ENCODE peak calls at places on chromosomes 13 and 19, in six cellular contexts. L, P, S, B, M and K are unnamed samples.
A peak's percentile ranks its signal among the peaks of the same experiment; 100 is the strongest.

GRCh38 chr19:11400695-11401291 is 16.7 kb upstream of the EPOR start:
- DNase-seq in L (no peak), P (no peak), S (no peak), B (no peak), M (no peak), K (no peak)

GRCh38 chr19:34244611-34245299 is 9.6 kb upstream of the GARRE1 start:
- DNase-seq in L (no peak), P (no peak), S (no peak), B (no peak), M (no peak), K (no peak)

GRCh38 chr13:113145496-113145895 is 13.0 kb upstream of the PROZ start:
- DNase-seq in L (no peak), P (no peak), S (no peak), B (no peak), M (no peak), K (no peak)

GRCh38 chr19:19405919-19406877 is 723 bp downstream of the GATAD2A start:
- DNase-seq in L (no peak), P (peak; percentile 51), S (no peak), B (peak; percentile 43), M (peak; percentile 57), K (peak; percentile 69)

GRCh38 chr19:4068058-4068966 is 1.6 kb upstream of the ZBTB7A start:
- DNase-seq in L (no peak), P (no peak), S (no peak), B (no peak), M (peak; percentile 76), K (peak; percentile 36)

GRCh38 chr13:75136151-75136550 is 345.8 kb downstream of the TBC1D4 start:
- DNase-seq in L (no peak), P (no peak), S (no peak), B (no peak), M (no peak), K (no peak)

GRCh38 chr13:83733293-83733692 is 149.0 kb downstream of the SLITRK1 start:
- DNase-seq in L (no peak), P (no peak), S (no peak), B (no peak), M (no peak), K (no peak)

GRCh38 chr19:29678484-29679106 is 13.3 kb downstream of the PLEKHF1 start:
- DNase-seq in L (no peak), P (no peak), S (peak; percentile 79), B (peak; percentile 75), M (peak; percentile 28), K (peak; percentile 96)

GRCh38 chr13:103788061-103788652 is 721.9 kb upstream of the SLC10A2 start:
- DNase-seq in L (no peak), P (peak; percentile 14), S (no peak), B (no peak), M (no peak), K (no peak)

GRCh38 chr13:77868717-77869116 is 49.9 kb downstream of the EDNRB start:
- DNase-seq in L (no peak), P (no peak), S (no peak), B (no peak), M (no peak), K (no peak)

GRCh38 chr19:54558339-54558738 is 15.3 kb upstream of the LILRA2 start:
- DNase-seq in L (no peak), P (no peak), S (no peak), B (no peak), M (no peak), K (no peak)

GRCh38 chr13:98143601-98144500 is 957 bp downstream of the FARP1 start:
- DNase-seq in L (no peak), P (peak; percentile 30), S (peak; percentile 15), B (peak; percentile 40), M (peak; percentile 23), K (peak; percentile 47)

GRCh38 chr19:5936308-5936980 is 22.4 kb downstream of the CAPS start:
- DNase-seq in L (no peak), P (no peak), S (no peak), B (no peak), M (no peak), K (no peak)

GRCh38 chr19:52941941-52942370 is 18.7 kb upstream of the ZNF888 start:
- DNase-seq in L (no peak), P (peak; percentile 45), S (no peak), B (peak; percentile 41), M (peak; percentile 36), K (peak; percentile 55)

GRCh38 chr19:35040826-35041547 is 534 bp upstream of the HPN start:
- DNase-seq in L (peak; percentile 88), P (peak; percentile 90), S (peak; percentile 89), B (peak; percentile 86), M (peak; percentile 77), K (peak; percentile 100)

GRCh38 chr13:30810261-30810701 is 74.9 kb downstream of the ALOX5AP start:
- DNase-seq in L (no peak), P (no peak), S (no peak), B (no peak), M (no peak), K (no peak)

GRCh38 chr13:92735909-92736308 is 490.7 kb upstream of the GPC6 start:
- DNase-seq in L (no peak), P (no peak), S (no peak), B (no peak), M (no peak), K (no peak)

GRCh38 chr19:55491546-55492360 is 3.5 kb downstream of the SSC5D start:
- DNase-seq in L (no peak), P (no peak), S (no peak), B (peak; percentile 67), M (no peak), K (no peak)

GRCh38 chr13:78649997-78650724 is 8.8 kb downstream of the OBI1 start:
- DNase-seq in L (no peak), P (no peak), S (no peak), B (no peak), M (no peak), K (no peak)

GRCh38 chr13:110283661-110284516 is 23.1 kb downstream of the COL4A1 start:
- DNase-seq in L (no peak), P (no peak), S (no peak), B (no peak), M (no peak), K (no peak)

GRCh38 chr19:1270854-1271527 is 1.9 kb downstream of the CIRBP start:
- DNase-seq in L (no peak), P (no peak), S (no peak), B (no peak), M (no peak), K (no peak)

GRCh38 chr19:18020212-18021067 is 12.5 kb downstream of the ARRDC2 start:
- DNase-seq in L (peak; percentile 82), P (peak; percentile 77), S (peak; percentile 83), B (peak; percentile 74), M (peak; percentile 75), K (peak; percentile 85)
- H3K4me1 ChIP-seq in L (peaks cover 26% of the 10 kb centered on the region), P (peaks cover 25% of the 10 kb centered on the region), S (peaks cover 48% of the 10 kb centered on the region), B (no peaks in the 10 kb centered on the region), M (peaks cover 36% of the 10 kb centered on the region), K (peaks cover 7% of the 10 kb centered on the region)

GRCh38 chr19:47417746-47418594 is 1.4 kb downstream of the MEIS3 start:
- DNase-seq in L (no peak), P (no peak), S (no peak), B (no peak), M (no peak), K (no peak)

GRCh38 chr19:47418595-47419036 is 711 bp downstream of the MEIS3 start:
- DNase-seq in L (no peak), P (no peak), S (no peak), B (no peak), M (no peak), K (no peak)

GRCh38 chr19:47419789-47420188 is 462 bp upstream of the MEIS3 start:
- DNase-seq in L (no peak), P (no peak), S (no peak), B (no peak), M (no peak), K (no peak)

GRCh38 chr19:47417107-47417745 is 2.1 kb downstream of the MEIS3 start:
- DNase-seq in L (no peak), P (no peak), S (no peak), B (no peak), M (no peak), K (no peak)

GRCh38 chr19:47419037-47419783 is at the start of gene MEIS3:
- DNase-seq in L (no peak), P (no peak), S (no peak), B (no peak), M (no peak), K (no peak)
- H3K4me3 ChIP-seq in L (peak within 1 kb of the TSS; percentile 86), P (no peak within 1 kb of the TSS), S (peak within 1 kb of the TSS; percentile 58), B (peak within 1 kb of the TSS; percentile 50), M (peak within 1 kb of the TSS; percentile 56), K (no peak within 1 kb of the TSS)

GRCh38 chr19:13103961-13104847 is 1.5 kb upstream of the LYL1 start:
- DNase-seq in L (no peak), P (no peak), S (no peak), B (peak; percentile 67), M (peak; percentile 76), K (peak; percentile 75)
- TF ChIP-seq POLR2A in L (no peak), P (no peak), S (no peak), B (no peak), M (no peak), K (no peak)

GRCh38 chr19:9819590-9819898 is 665 bp upstream of the FBXL12 start:
- DNase-seq in L (no peak), P (no peak), S (no peak), B (no peak), M (no peak), K (no peak)
- H3K4me1 ChIP-seq in L (no peaks in the 10 kb centered on the region), P (peaks cover 5% of the 10 kb centered on the region), S (peaks cover 6% of the 10 kb centered on the region), B (no peaks in the 10 kb centered on the region), M (peaks cover 27% of the 10 kb centered on the region), K (peaks cover 19% of the 10 kb centered on the region)

DNA sequence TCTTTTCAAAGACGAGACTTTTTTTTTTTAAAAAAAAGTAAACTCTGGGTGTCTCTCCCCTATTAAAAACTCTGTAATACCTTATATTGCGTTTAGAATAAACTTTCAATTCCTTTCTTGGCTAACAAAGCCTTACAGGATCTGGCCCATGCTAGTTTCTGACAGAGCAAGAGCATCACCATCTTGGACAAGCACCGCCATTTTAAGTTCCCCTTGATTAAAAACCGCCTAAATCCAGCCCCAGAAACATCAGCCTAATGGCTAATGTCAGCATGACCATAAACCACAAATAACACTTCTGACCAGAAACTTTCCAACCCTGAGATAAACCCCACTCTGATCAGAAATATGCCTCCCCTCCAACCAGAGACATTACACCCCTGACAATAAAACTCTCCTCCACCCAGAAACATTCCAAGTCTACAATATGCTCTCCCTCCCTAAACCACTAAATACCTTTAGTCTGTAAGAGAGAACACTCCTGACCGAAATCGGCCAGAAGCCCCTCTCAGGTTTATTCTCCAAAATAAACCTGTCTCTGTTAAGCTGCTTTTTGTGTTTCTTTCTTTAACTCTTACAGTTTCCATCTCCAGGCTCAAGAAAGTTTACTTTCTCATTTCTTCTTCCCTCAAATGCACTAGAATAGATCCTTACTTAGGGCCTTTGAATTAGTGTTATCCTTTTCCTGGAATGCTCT is 1.6 kb upstream of the AKAP11 start:
- DNase-seq in L (no peak), P (no peak), S (no peak), B (no peak), M (no peak), K (no peak)
- H3K4me3 ChIP-seq in L (no peak overlapping the region), P (no peak overlapping the region), S (no peak overlapping the region), B (no peak overlapping the region), M (no peak overlapping the region), K (no peak overlapping the region)

GRCh38 chr19:10192922-10193321 is 1.8 kb downstream of the DNMT1 start:
- DNase-seq in L (no peak), P (no peak), S (no peak), B (no peak), M (no peak), K (no peak)
- TF ChIP-seq POLR2A in L (no peak), P (no peak), S (no peak), B (no peak), M (no peak), K (no peak)